ENCODE peak calls at places on chromosomes 1 and 21, in seven cellular contexts. One of them, this sample, is unnamed.

GRCh38 chr1:170568197-170568596 is 36.2 kb downstream of the GORAB start:
- DNase-seq in H7: no peak
- DNase-seq in HCT116: no peak
- DNase-seq in uterus: no peak
- DNase-seq in cardiac muscle cell: no peak
- DNase-seq in tibial nerve: no peak
- DNase-seq in brain microvascular endothelial cell: no peak
- DNase-seq in this sample: no peak

GRCh38 chr1:210629276-210629675 is 300.6 kb downstream of the HHAT start:
- DNase-seq in H7: no peak
- DNase-seq in HCT116: no peak
- DNase-seq in uterus: no peak
- DNase-seq in cardiac muscle cell: no peak
- DNase-seq in tibial nerve: no peak
- DNase-seq in brain microvascular endothelial cell: no peak
- DNase-seq in this sample: no peak

GRCh38 chr1:67945733-67946374 is 104.6 kb downstream of the DIRAS3 start:
- DNase-seq in H7: no peak
- DNase-seq in HCT116: no peak
- DNase-seq in uterus: no peak
- DNase-seq in cardiac muscle cell: peak; percentile 87
- DNase-seq in tibial nerve: no peak
- DNase-seq in brain microvascular endothelial cell: no peak
- DNase-seq in this sample: peak; percentile 49

GRCh38 chr21:36564647-36565046 is 84.7 kb upstream of the CLDN14 start:
- DNase-seq in H7: no peak
- DNase-seq in HCT116: no peak
- DNase-seq in uterus: no peak
- DNase-seq in cardiac muscle cell: no peak
- DNase-seq in tibial nerve: no peak
- DNase-seq in brain microvascular endothelial cell: no peak
- DNase-seq in this sample: no peak

GRCh38 chr1:227899820-227900449 is 47.8 kb downstream of the WNT9A start:
- DNase-seq in H7: no peak
- DNase-seq in HCT116: no peak
- DNase-seq in uterus: peak; percentile 6
- DNase-seq in cardiac muscle cell: no peak
- DNase-seq in tibial nerve: no peak
- DNase-seq in brain microvascular endothelial cell: no peak
- DNase-seq in this sample: no peak

GRCh38 chr1:107963009-107963408 is 2.0 kb downstream of the VAV3 start:
- DNase-seq in H7: no peak
- DNase-seq in HCT116: no peak
- DNase-seq in uterus: no peak
- DNase-seq in cardiac muscle cell: no peak
- DNase-seq in tibial nerve: no peak
- DNase-seq in brain microvascular endothelial cell: no peak
- DNase-seq in this sample: no peak

GRCh38 chr1:22738522-22738921 is 27.9 kb downstream of the EPHB2 start:
- DNase-seq in H7: no peak
- DNase-seq in HCT116: no peak
- DNase-seq in uterus: no peak
- DNase-seq in cardiac muscle cell: no peak
- DNase-seq in tibial nerve: no peak
- DNase-seq in brain microvascular endothelial cell: no peak
- DNase-seq in this sample: peak; percentile 64

GRCh38 chr1:99538618-99538956 is 107.3 kb upstream of the PALMD start:
- DNase-seq in H7: no peak
- DNase-seq in HCT116: no peak
- DNase-seq in uterus: no peak
- DNase-seq in cardiac muscle cell: no peak
- DNase-seq in tibial nerve: no peak
- DNase-seq in brain microvascular endothelial cell: no peak
- DNase-seq in this sample: no peak

GRCh38 chr1:181391297-181391905 is 91.9 kb upstream of the CACNA1E start:
- DNase-seq in H7: peak; percentile 56
- DNase-seq in HCT116: no peak
- DNase-seq in uterus: no peak
- DNase-seq in cardiac muscle cell: peak; percentile 28
- DNase-seq in tibial nerve: no peak
- DNase-seq in brain microvascular endothelial cell: no peak
- DNase-seq in this sample: no peak

GRCh38 chr1:240652554-240652953 is 40.6 kb upstream of the GREM2 start:
- DNase-seq in H7: no peak
- DNase-seq in HCT116: no peak
- DNase-seq in uterus: no peak
- DNase-seq in cardiac muscle cell: no peak
- DNase-seq in tibial nerve: no peak
- DNase-seq in brain microvascular endothelial cell: no peak
- DNase-seq in this sample: no peak

GRCh38 chr21:46345861-46346260 is 21.9 kb downstream of the PCNT start:
- DNase-seq in H7: peak; percentile 36
- DNase-seq in HCT116: no peak
- DNase-seq in uterus: no peak
- DNase-seq in cardiac muscle cell: no peak
- DNase-seq in tibial nerve: no peak
- DNase-seq in brain microvascular endothelial cell: no peak
- DNase-seq in this sample: no peak
- H3K36me3 ChIP-seq in H7: peaks cover 11% of the 10 kb centered on the region
- H3K36me3 ChIP-seq in HCT116: peaks cover 10% of the 10 kb centered on the region
- H3K36me3 ChIP-seq in uterus: no peaks in the 10 kb centered on the region
- H3K36me3 ChIP-seq in cardiac muscle cell: peaks cover 28% of the 10 kb centered on the region
- H3K36me3 ChIP-seq in tibial nerve: peaks cover 2% of the 10 kb centered on the region
- H3K36me3 ChIP-seq in brain microvascular endothelial cell: peaks cover 30% of the 10 kb centered on the region
- H3K36me3 ChIP-seq in this sample: peaks cover 57% of the 10 kb centered on the region

GRCh38 chr1:56509713-56510641 is 69.4 kb downstream of the PLPP3 start:
- DNase-seq in H7: peak; percentile 38
- DNase-seq in HCT116: no peak
- DNase-seq in uterus: no peak
- DNase-seq in cardiac muscle cell: peak; percentile 50
- DNase-seq in tibial nerve: no peak
- DNase-seq in brain microvascular endothelial cell: no peak
- DNase-seq in this sample: no peak
- H3K36me3 ChIP-seq in H7: peaks cover 51% of the 10 kb centered on the region
- H3K36me3 ChIP-seq in HCT116: no peaks in the 10 kb centered on the region
- H3K36me3 ChIP-seq in uterus: no peaks in the 10 kb centered on the region
- H3K36me3 ChIP-seq in cardiac muscle cell: peaks cover 15% of the 10 kb centered on the region
- H3K36me3 ChIP-seq in tibial nerve: no peaks in the 10 kb centered on the region
- H3K36me3 ChIP-seq in brain microvascular endothelial cell: no peaks in the 10 kb centered on the region
- H3K36me3 ChIP-seq in this sample: peaks cover 100% of the 10 kb centered on the region

DNA sequence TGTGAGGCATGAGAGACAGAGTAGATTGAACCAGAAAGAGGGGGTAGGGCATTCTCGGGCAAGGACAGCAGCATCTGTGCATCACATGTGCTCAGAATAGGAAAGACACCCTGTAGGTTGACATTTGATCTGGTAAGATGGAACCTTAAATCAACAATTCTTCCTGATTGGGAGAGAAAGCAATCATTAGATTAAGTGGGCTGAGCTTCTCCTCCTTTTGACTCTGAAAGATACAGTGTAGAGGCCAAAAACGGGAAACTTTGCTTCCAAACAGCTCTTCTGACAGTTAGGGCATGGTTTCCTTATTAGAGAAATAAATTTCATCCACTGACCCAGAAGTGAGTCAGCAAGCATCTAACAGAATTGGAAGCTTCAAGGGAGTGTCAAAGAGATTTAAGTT is 9.7 kb downstream of the KIF14 start:
- DNase-seq in H7: no peak
- DNase-seq in HCT116: no peak
- DNase-seq in uterus: no peak
- DNase-seq in cardiac muscle cell: no peak
- DNase-seq in tibial nerve: no peak
- DNase-seq in brain microvascular endothelial cell: no peak
- DNase-seq in this sample: no peak
- H3K36me3 ChIP-seq in H7: peaks cover 11% of the 10 kb centered on the region
- H3K36me3 ChIP-seq in HCT116: peaks cover 11% of the 10 kb centered on the region
- H3K36me3 ChIP-seq in uterus: no peaks in the 10 kb centered on the region
- H3K36me3 ChIP-seq in cardiac muscle cell: no peaks in the 10 kb centered on the region
- H3K36me3 ChIP-seq in tibial nerve: no peaks in the 10 kb centered on the region
- H3K36me3 ChIP-seq in brain microvascular endothelial cell: no peaks in the 10 kb centered on the region
- H3K36me3 ChIP-seq in this sample: no peaks in the 10 kb centered on the region

DNA sequence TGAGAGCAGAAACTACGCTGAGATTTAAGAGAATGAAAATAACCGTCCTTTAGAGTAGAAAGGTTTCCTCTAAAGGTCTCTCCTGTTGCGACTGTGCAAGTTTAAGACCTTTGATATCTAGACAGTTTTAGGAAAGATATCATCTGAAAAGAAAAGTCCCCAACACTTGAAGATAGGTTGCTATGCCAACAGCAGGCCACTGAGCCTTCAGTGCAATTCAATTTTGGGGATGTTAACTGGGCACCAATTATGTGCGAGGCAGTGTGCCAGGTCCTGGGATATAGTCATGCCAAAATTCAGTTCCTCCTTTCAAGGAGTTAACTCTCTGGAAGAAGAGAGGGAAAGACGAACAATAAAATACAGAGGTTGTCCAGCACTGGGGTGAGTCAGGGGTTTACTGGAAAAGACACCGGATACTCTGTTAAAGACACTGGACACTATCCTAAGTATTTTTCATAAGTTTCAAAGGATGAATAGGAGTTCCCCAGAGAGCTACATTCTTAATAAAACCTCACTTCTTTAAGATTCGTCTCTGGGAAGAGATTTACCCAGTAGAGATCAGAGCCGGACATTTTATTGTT is 25.5 kb upstream of the ZNF281 start:
- DNase-seq in H7: no peak
- DNase-seq in HCT116: no peak
- DNase-seq in uterus: no peak
- DNase-seq in cardiac muscle cell: no peak
- DNase-seq in tibial nerve: no peak
- DNase-seq in brain microvascular endothelial cell: no peak
- DNase-seq in this sample: no peak
- H3K36me3 ChIP-seq in H7: peaks cover 1% of the 10 kb centered on the region
- H3K36me3 ChIP-seq in HCT116: no peaks in the 10 kb centered on the region
- H3K36me3 ChIP-seq in uterus: no peaks in the 10 kb centered on the region
- H3K36me3 ChIP-seq in cardiac muscle cell: no peaks in the 10 kb centered on the region
- H3K36me3 ChIP-seq in tibial nerve: no peaks in the 10 kb centered on the region
- H3K36me3 ChIP-seq in brain microvascular endothelial cell: no peaks in the 10 kb centered on the region
- H3K36me3 ChIP-seq in this sample: no peaks in the 10 kb centered on the region

DNA sequence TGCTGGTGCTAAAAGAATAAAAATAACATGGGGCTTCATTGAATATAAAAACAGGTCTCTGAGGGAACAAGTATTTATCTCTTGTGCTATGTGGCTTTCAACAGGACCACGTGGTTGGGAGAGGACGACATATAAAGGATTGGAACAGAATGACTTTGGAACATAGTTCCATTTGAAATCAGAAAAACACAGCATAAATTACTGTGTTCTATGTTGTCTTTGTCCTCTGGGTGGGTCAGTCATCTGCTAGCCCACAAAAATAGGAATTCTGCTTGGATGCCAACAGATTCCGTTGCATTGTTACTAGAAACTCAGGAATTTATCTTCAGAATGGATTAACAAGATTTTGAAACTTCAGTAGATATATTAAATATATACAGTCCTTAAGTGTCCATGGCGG is 5.9 kb downstream of the CEP85 start:
- DNase-seq in H7: no peak
- DNase-seq in HCT116: no peak
- DNase-seq in uterus: no peak
- DNase-seq in cardiac muscle cell: no peak
- DNase-seq in tibial nerve: no peak
- DNase-seq in brain microvascular endothelial cell: peak; percentile 34
- DNase-seq in this sample: no peak
- H3K36me3 ChIP-seq in H7: peaks cover 4% of the 10 kb centered on the region
- H3K36me3 ChIP-seq in HCT116: peaks cover 18% of the 10 kb centered on the region
- H3K36me3 ChIP-seq in uterus: no peaks in the 10 kb centered on the region
- H3K36me3 ChIP-seq in cardiac muscle cell: peaks cover 6% of the 10 kb centered on the region
- H3K36me3 ChIP-seq in tibial nerve: no peaks in the 10 kb centered on the region
- H3K36me3 ChIP-seq in brain microvascular endothelial cell: peaks cover 3% of the 10 kb centered on the region
- H3K36me3 ChIP-seq in this sample: no peaks in the 10 kb centered on the region

GRCh38 chr1:117879284-117879683 is 50.1 kb downstream of the GDAP2 start:
- DNase-seq in H7: no peak
- DNase-seq in HCT116: no peak
- DNase-seq in uterus: no peak
- DNase-seq in cardiac muscle cell: no peak
- DNase-seq in tibial nerve: no peak
- DNase-seq in brain microvascular endothelial cell: no peak
- DNase-seq in this sample: no peak
- H3K36me3 ChIP-seq in H7: no peaks in the 10 kb centered on the region
- H3K36me3 ChIP-seq in HCT116: peaks cover 4% of the 10 kb centered on the region
- H3K36me3 ChIP-seq in uterus: no peaks in the 10 kb centered on the region
- H3K36me3 ChIP-seq in cardiac muscle cell: peaks cover 24% of the 10 kb centered on the region
- H3K36me3 ChIP-seq in tibial nerve: no peaks in the 10 kb centered on the region
- H3K36me3 ChIP-seq in brain microvascular endothelial cell: peaks cover 10% of the 10 kb centered on the region
- H3K36me3 ChIP-seq in this sample: peaks cover 87% of the 10 kb centered on the region